ENCODE peak calls at places on chromosome 17, in four cellular contexts. H is NCI-H510A; Q is T-helper 2 cell; L is CD8-positive, alpha-beta memory T cell. A is an unnamed sample.

GRCh38 chr17:12230411-12230810 is 209.7 kb downstream of the MAP2K4 start:
- DNase-seq in H (no peak), Q (no peak), L (no peak), A (no peak)

GRCh38 chr17:7238418-7239090 is 703 bp downstream of the PHF23 start:
- DNase-seq in H (peak; percentile 17), Q (peak; percentile 39), L (no peak), A (no peak)

GRCh38 chr17:55770220-55770870 is 19.5 kb downstream of the PCTP start:
- DNase-seq in H (peak; percentile 29), Q (no peak), L (no peak), A (no peak)

GRCh38 chr17:3335876-3336275 is 37.7 kb upstream of the OR3A1 start:
- DNase-seq in H (no peak), Q (no peak), L (no peak), A (no peak)

GRCh38 chr17:74738051-74738996 is 1.3 kb downstream of the RAB37 start:
- DNase-seq in H (peak; percentile 57), Q (peak; percentile 62), L (peak; percentile 84), A (peak; percentile 57)

GRCh38 chr17:60941028-60941427 is 263.4 kb downstream of the BCAS3 start:
- DNase-seq in H (no peak), Q (no peak), L (no peak), A (no peak)

GRCh38 chr17:57866723-57867122 is 16.9 kb upstream of the MRPS23 start:
- DNase-seq in H (no peak), Q (no peak), L (no peak), A (no peak)

GRCh38 chr17:39704821-39705551 is 5.1 kb downstream of the ERBB2 start:
- DNase-seq in H (no peak), Q (no peak), L (no peak), A (no peak)

GRCh38 chr17:76852843-76853242 is 15.4 kb upstream of the MGAT5B start:
- DNase-seq in H (no peak), Q (no peak), L (no peak), A (no peak)

GRCh38 chr17:38870259-38871165 is 654 bp downstream of the LASP1 start:
- DNase-seq in H (no peak), Q (peak; percentile 63), L (peak; percentile 64), A (peak; percentile 61)

GRCh38 chr17:58560511-58560910 is 46.1 kb upstream of the MTMR4 start:
- DNase-seq in H (no peak), Q (no peak), L (no peak), A (no peak)

GRCh38 chr17:73749337-73749807 is 105.1 kb upstream of the SDK2 start:
- DNase-seq in H (no peak), Q (no peak), L (no peak), A (no peak)

GRCh38 chr17:29433551-29433950 is 43.4 kb downstream of the TAOK1 start:
- DNase-seq in H (no peak), Q (no peak), L (no peak), A (no peak)

GRCh38 chr17:9367186-9367585 is 208.4 kb downstream of the STX8 start:
- DNase-seq in H (no peak), Q (no peak), L (no peak), A (no peak)

GRCh38 chr17:53033297-53033696 is 789.4 kb upstream of the KIF2B start:
- DNase-seq in H (no peak), Q (no peak), L (no peak), A (no peak)

GRCh38 chr17:76862079-76862478 is 6.1 kb upstream of the MGAT5B start:
- DNase-seq in H (no peak), Q (no peak), L (no peak), A (no peak)

GRCh38 chr17:66542967-66543525 is 240.6 kb downstream of the PRKCA start:
- DNase-seq in H (no peak), Q (no peak), L (no peak), A (no peak)

GRCh38 chr17:78546476-78546875 is 30.7 kb downstream of the DNAH17 start:
- DNase-seq in H (no peak), Q (no peak), L (no peak), A (no peak)

GRCh38 chr17:61325382-61326073 is 74.1 kb upstream of the TBX2 start:
- DNase-seq in H (no peak), Q (no peak), L (no peak), A (no peak)

GRCh38 chr17:22512057-22512456 is 819.7 kb downstream of the KCNJ18 start:
- DNase-seq in H (no peak), Q (no peak), L (no peak), A (no peak)

GRCh38 chr17:68812876-68813584 is 142.2 kb downstream of the ABCA8 start:
- DNase-seq in H (no peak), Q (no peak), L (no peak), A (no peak)

GRCh38 chr17:9907883-9908648 is 3.0 kb upstream of the RCVRN start:
- DNase-seq in H (no peak), Q (no peak), L (no peak), A (no peak)

GRCh38 chr17:4585203-4585939 is 1.0 kb downstream of the SMTNL2 start:
- DNase-seq in H (no peak), Q (no peak), L (no peak), A (no peak)

GRCh38 chr17:66959641-66960375 is 4.7 kb upstream of the CACNG4 start:
- DNase-seq in H (no peak), Q (no peak), L (no peak), A (no peak)

GRCh38 chr17:1730345-1731193 is 6.1 kb downstream of the WDR81 start:
- DNase-seq in H (no peak), Q (no peak), L (no peak), A (no peak)

GRCh38 chr17:20173091-20173490 is 163.9 kb downstream of the SPECC1 start:
- DNase-seq in H (no peak), Q (no peak), L (no peak), A (no peak)

GRCh38 chr17:6666077-6666521 is 14.5 kb downstream of the C17orf100 start:
- DNase-seq in H (no peak), Q (peak; percentile 24), L (no peak), A (peak; percentile 41)

GRCh38 chr17:55266051-55266957 is 1.5 kb downstream of the HLF start:
- DNase-seq in H (no peak), Q (no peak), L (no peak), A (no peak)

GRCh38 chr17:7240375-7240774 is 1.1 kb upstream of the PHF23 start:
- DNase-seq in H (no peak), Q (no peak), L (no peak), A (peak; percentile 62)

GRCh38 chr17:5078106-5079028 is at the start of gene ZFP3:
- DNase-seq in H (peak; percentile 90), Q (peak; percentile 49), L (peak; percentile 71), A (peak; percentile 87)

GRCh38 chr17:4833941-4834501 is 881 bp downstream of the MINK1 start:
- DNase-seq in H (peak; percentile 28), Q (no peak), L (no peak), A (no peak)

GRCh38 chr17:47286198-47286914 is 32.7 kb downstream of the ITGB3 start:
- DNase-seq in H (no peak), Q (no peak), L (no peak), A (peak; percentile 71)

GRCh38 chr17:15649861-15650391 is 30.4 kb upstream of the FBXW10B start:
- DNase-seq in H (no peak), Q (no peak), L (no peak), A (no peak)

GRCh38 chr17:13509561-13509960 is 92.2 kb downstream of the HS3ST3A1 start:
- DNase-seq in H (no peak), Q (no peak), L (no peak), A (no peak)

GRCh38 chr17:42340691-42341127 is 47.5 kb downstream of the STAT3 start:
- DNase-seq in H (no peak), Q (no peak), L (no peak), A (no peak)

GRCh38 chr17:7886227-7887037 is 2.2 kb upstream of the CHD3 start:
- DNase-seq in H (no peak), Q (peak; percentile 59), L (peak; percentile 68), A (peak; percentile 28)

A was measured in naive B cell.